ENCODE peak calls at places on chromosomes 12 and 14, in eight cellular contexts. D is A549, I is Daoy, R is hippocampal formation, O is substantia nigra, H is HS-5, B is activated gamma-delta T cell, C is activated T-cell treated with anti-CD3 and anti-CD28 coated beads for 1 hour. L is an unnamed sample.

GRCh38 chr14:104894331-104895206 is 29.5 kb downstream of the CEP170B start:
- DNase-seq in D (no peak), H (no peak), I (peak), O (no peak), R (no peak), B (no peak), C (no peak), L (no peak)

GRCh38 chr12:41981013-41981412 is 163.7 kb downstream of the GXYLT1 start:
- DNase-seq in I (no peak), H (no peak), R (no peak), O (no peak), D (no peak), C (no peak), B (no peak), L (no peak)

GRCh38 chr14:71165121-71165574 is 257.9 kb downstream of the PCNX1 start:
- DNase-seq in H (no peak), I (no peak), D (no peak), R (no peak), O (no peak), C (no peak), B (no peak), L (no peak)

GRCh38 chr14:34301107-34301734 is 160.8 kb downstream of the SPTSSA start:
- DNase-seq in O (no peak), R (no peak), I (peak), B (no peak), H (no peak), C (no peak), D (peak), L (no peak)

GRCh38 chr12:22447223-22447622 is 97.1 kb downstream of the C2CD5 start:
- DNase-seq in R (no peak), D (no peak), I (no peak), O (no peak), B (no peak), H (no peak), C (no peak), L (no peak)

GRCh38 chr14:31029016-31029970 is 3.1 kb upstream of the STRN3 start:
- DNase-seq in R (no peak), H (no peak), I (no peak), B (no peak), C (no peak), O (no peak), D (no peak), L (no peak)

GRCh38 chr14:63682727-63683593 is 41.3 kb upstream of the WDR89 start:
- DNase-seq in O (no peak), R (no peak), I (no peak), C (no peak), B (no peak), D (no peak), H (no peak), L (no peak)

GRCh38 chr12:105225505-105225904 is 10.5 kb downstream of the APPL2 start:
- DNase-seq in I (no peak), C (no peak), O (no peak), D (no peak), B (no peak), R (no peak), H (no peak), L (no peak)

GRCh38 chr12:67698711-67699603 is 50.4 kb downstream of the DYRK2 start:
- DNase-seq in H (no peak), I (peak), O (no peak), B (no peak), C (peak), R (no peak), D (no peak), L (peak)

GRCh38 chr12:96749978-96750377 is 157.1 kb upstream of the NEDD1 start:
- DNase-seq in B (no peak), D (no peak), C (no peak), H (no peak), R (no peak), I (no peak), O (no peak), L (no peak)

GRCh38 chr12:124456652-124457152 is 110.7 kb downstream of the NCOR2 start:
- DNase-seq in H (no peak), I (no peak), O (peak), C (peak), B (peak), D (no peak), R (no peak), L (no peak)

GRCh38 chr14:97178781-97179180 is 381.6 kb downstream of the VRK1 start:
- DNase-seq in B (no peak), I (peak), H (no peak), O (no peak), R (no peak), C (no peak), D (no peak), L (no peak)

GRCh38 chr12:33006106-33006505 is 109.5 kb upstream of the PKP2 start:
- DNase-seq in B (no peak), D (no peak), R (no peak), O (no peak), C (no peak), H (no peak), I (no peak), L (no peak)

GRCh38 chr12:15632708-15633107 is 156.5 kb downstream of the EPS8 start:
- DNase-seq in D (no peak), H (no peak), I (no peak), B (no peak), R (no peak), O (no peak), C (no peak), L (no peak)

GRCh38 chr12:17588968-17589367 is 501.0 kb downstream of the RERGL start:
- DNase-seq in O (no peak), R (no peak), C (no peak), I (peak), B (no peak), H (no peak), D (peak), L (no peak)

GRCh38 chr12:188910-189621 is 24.9 kb downstream of the SLC6A12 start:
- DNase-seq in H (no peak), C (peak), R (peak), O (peak), B (no peak), D (peak), I (peak), L (no peak)

GRCh38 chr12:98530068-98530467 is 14.7 kb downstream of the TMPO start:
- DNase-seq in R (no peak), B (no peak), C (no peak), O (no peak), I (no peak), H (no peak), D (no peak), L (no peak)

GRCh38 chr14:57889245-57889644 is 23.4 kb upstream of the SLC35F4 start:
- DNase-seq in H (peak), C (no peak), D (no peak), O (peak), I (peak), R (peak), B (no peak), L (no peak)